ENCODE peak calls at places on chromosomes 5 and 9, in eight cellular contexts. I, B, Z, H, X, T, N and R are unnamed samples.

GRCh38 chr5:73370620-73371583 is 77.7 kb downstream of the FOXD1 start:
- DNase-seq in I (no peak), B (no peak), Z (no peak), H (no peak), X (no peak), T (peak; percentile 98), N (no peak), R (no peak)

GRCh38 chr5:132227235-132227484 is 493 bp downstream of the P4HA2 start:
- DNase-seq in I (no peak), B (no peak), Z (no peak), H (no peak), X (no peak), T (no peak), N (no peak), R (peak; percentile 77)

GRCh38 chr5:40603378-40603777 is 76.3 kb upstream of the PTGER4 start:
- DNase-seq in I (no peak), B (no peak), Z (no peak), H (no peak), X (no peak), T (peak; percentile 58), N (no peak), R (no peak)

GRCh38 chr9:98635374-98635773 is 73.4 kb downstream of the GABBR2 start:
- DNase-seq in I (no peak), B (no peak), Z (no peak), H (no peak), X (no peak), T (peak; percentile 62), N (no peak), R (no peak)

GRCh38 chr9:88593537-88594185 is 58.7 kb downstream of the NXNL2 start:
- DNase-seq in I (peak; percentile 30), B (peak; percentile 68), Z (peak; percentile 63), H (no peak), X (no peak), T (peak; percentile 74), N (peak; percentile 77), R (no peak)

GRCh38 chr5:152704286-152704685 is 299.2 kb upstream of the NMUR2 start:
- DNase-seq in I (no peak), B (no peak), Z (no peak), H (no peak), X (no peak), T (no peak), N (no peak), R (no peak)

GRCh38 chr5:93593476-93594060 is 10.5 kb downstream of the NR2F1 start:
- DNase-seq in I (no peak), B (no peak), Z (no peak), H (no peak), X (no peak), T (no peak), N (no peak), R (no peak)

GRCh38 chr5:119285070-119285916 is 70.5 kb upstream of the TNFAIP8 start:
- DNase-seq in I (no peak), B (no peak), Z (no peak), H (no peak), X (no peak), T (no peak), N (no peak), R (no peak)

GRCh38 chr5:52915176-52915875 is 73.8 kb upstream of the ITGA2 start:
- DNase-seq in I (peak; percentile 8), B (peak; percentile 38), Z (peak; percentile 70), H (no peak), X (no peak), T (peak; percentile 75), N (peak; percentile 59), R (no peak)

GRCh38 chr9:72365525-72366256 is 683 bp upstream of the ZFAND5 start:
- DNase-seq in I (peak; percentile 86), B (peak; percentile 90), Z (peak; percentile 61), H (peak; percentile 90), X (peak; percentile 69), T (peak; percentile 87), N (peak; percentile 88), R (peak; percentile 93)

GRCh38 chr5:97998946-97999345 is 774.5 kb upstream of the RGMB start:
- DNase-seq in I (no peak), B (no peak), Z (no peak), H (no peak), X (no peak), T (peak; percentile 47), N (no peak), R (no peak)

GRCh38 chr9:21153688-21154608 is 12.3 kb upstream of the IFNW1 start:
- DNase-seq in I (no peak), B (no peak), Z (peak; percentile 2), H (peak; percentile 38), X (no peak), T (peak; percentile 1), N (no peak), R (no peak)

GRCh38 chr5:170525450-170526211 is 21.8 kb downstream of the KCNIP1 start:
- DNase-seq in I (no peak), B (no peak), Z (no peak), H (no peak), X (no peak), T (no peak), N (no peak), R (no peak)

GRCh38 chr5:170636206-170636605 is 132.4 kb downstream of the KCNIP1 start:
- DNase-seq in I (no peak), B (no peak), Z (no peak), H (no peak), X (no peak), T (no peak), N (no peak), R (no peak)

GRCh38 chr5:178797546-178798105 is 62.1 kb upstream of the ZNF354B start:
- DNase-seq in I (no peak), B (no peak), Z (no peak), H (no peak), X (no peak), T (no peak), N (no peak), R (no peak)

GRCh38 chr5:98205691-98206461 is 567.6 kb upstream of the RGMB start:
- DNase-seq in I (no peak), B (no peak), Z (no peak), H (no peak), X (no peak), T (peak; percentile 43), N (no peak), R (no peak)

GRCh38 chr9:76996700-76997099 is 22.8 kb upstream of the FOXB2 start:
- DNase-seq in I (no peak), B (no peak), Z (no peak), H (no peak), X (peak; percentile 40), T (peak; percentile 21), N (peak; percentile 38), R (no peak)

DNA sequence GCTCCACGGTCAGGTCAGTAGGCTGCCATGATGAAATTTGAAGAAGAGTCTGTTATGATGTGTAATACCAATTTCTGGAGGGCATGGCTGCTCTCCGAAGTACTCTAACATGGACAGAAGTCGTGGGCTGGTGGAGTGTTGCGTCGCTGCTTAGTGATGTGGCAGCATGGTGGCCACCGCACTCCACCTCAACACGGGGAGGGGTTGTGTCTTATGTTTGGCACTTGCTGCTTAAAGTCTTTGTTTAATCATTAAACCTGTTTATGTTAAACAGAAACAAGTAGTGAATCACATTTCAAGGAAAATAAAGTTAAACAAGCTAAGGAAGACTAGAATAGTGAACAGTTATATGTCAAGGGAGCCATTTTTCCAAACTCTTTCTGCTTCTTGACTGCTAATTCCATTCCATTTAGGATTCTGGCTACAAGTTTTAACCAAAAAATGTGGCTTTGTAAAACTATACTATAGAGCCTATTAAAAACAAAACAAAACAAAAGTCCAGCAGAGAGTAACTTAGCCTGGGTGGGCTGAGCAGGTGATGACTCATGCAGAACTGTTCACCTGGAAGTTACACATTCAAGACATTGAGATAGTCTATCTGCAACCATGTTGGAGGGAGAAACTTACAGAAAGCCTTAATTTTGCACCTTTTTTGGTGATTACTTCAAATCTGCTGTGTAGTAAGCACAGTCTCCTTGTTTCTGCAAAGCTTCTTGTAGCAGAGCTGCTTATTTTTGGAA is 9.5 kb downstream of the HABP4 start:
- DNase-seq in I (no peak), B (no peak), Z (no peak), H (no peak), X (no peak), T (peak; percentile 17), N (no peak), R (no peak)
- H3K4me3 ChIP-seq in I (no peak overlapping the region), B (no peak overlapping the region), Z (no peak overlapping the region), H (no peak overlapping the region), X (no peak overlapping the region), T (no peak overlapping the region), N (no peak overlapping the region), R (no peak overlapping the region)

DNA sequence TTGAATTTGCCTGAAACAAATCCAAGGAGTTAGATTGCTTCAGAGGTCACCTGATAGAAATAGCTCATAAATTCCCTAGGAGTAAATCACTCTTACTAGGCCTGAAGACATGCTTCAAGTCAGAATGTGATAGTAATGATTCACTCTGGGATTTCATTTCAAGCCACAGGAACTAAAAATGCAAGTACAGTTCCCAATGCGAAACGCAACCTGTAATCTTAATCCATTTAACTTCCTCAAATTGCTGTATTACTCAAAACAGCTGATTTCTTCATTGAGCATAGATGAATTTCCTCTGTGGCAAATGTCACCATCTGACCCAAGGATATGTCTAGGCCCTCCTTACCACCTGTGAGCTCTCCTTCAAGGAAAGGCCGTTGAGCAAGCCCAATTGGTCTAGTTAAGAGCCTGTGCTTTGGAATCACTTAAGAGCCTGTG is 32.1 kb upstream of the IL6ST start:
- DNase-seq in I (no peak), B (no peak), Z (no peak), H (no peak), X (no peak), T (peak; percentile 94), N (no peak), R (no peak)
- H3K27ac ChIP-seq in I (no peak overlapping the region), B (no peak overlapping the region), Z (no peak overlapping the region), H (no peak overlapping the region), X (no peak overlapping the region), T (peak overlapping the region; percentile 56), N (no peak overlapping the region), R (no peak overlapping the region)

GRCh38 chr9:16271967-16272366 is 598.5 kb downstream of the BNC2 start:
- DNase-seq in I (no peak), B (no peak), Z (no peak), H (no peak), X (no peak), T (no peak), N (no peak), R (no peak)

GRCh38 chr9:16265671-16266070 is 604.8 kb downstream of the BNC2 start:
- DNase-seq in I (no peak), B (no peak), Z (no peak), H (no peak), X (no peak), T (peak; percentile 31), N (no peak), R (no peak)

GRCh38 chr9:16268037-16269010 is 602.1 kb downstream of the BNC2 start:
- DNase-seq in I (no peak), B (no peak), Z (no peak), H (no peak), X (no peak), T (no peak), N (no peak), R (no peak)

GRCh38 chr9:16266648-16267276 is 603.7 kb downstream of the BNC2 start:
- DNase-seq in I (no peak), B (no peak), Z (no peak), H (no peak), X (no peak), T (no peak), N (no peak), R (no peak)

GRCh38 chr9:16267336-16268036 is 603.0 kb downstream of the BNC2 start:
- DNase-seq in I (no peak), B (no peak), Z (no peak), H (no peak), X (no peak), T (peak; percentile 57), N (no peak), R (no peak)
- H3K4me3 ChIP-seq in I (peak overlapping the region; percentile 31), B (no peak overlapping the region), Z (no peak overlapping the region), H (peak overlapping the region; percentile 50), X (no peak overlapping the region), T (peak overlapping the region; percentile 33), N (no peak overlapping the region), R (peak overlapping the region; percentile 19)

GRCh38 chr5:139681112-139681458 is 32.9 kb downstream of the CXXC5 start:
- DNase-seq in I (no peak), B (no peak), Z (no peak), H (no peak), X (no peak), T (no peak), N (no peak), R (no peak)
- H3K27ac ChIP-seq in I (no peak overlapping the region), B (no peak overlapping the region), Z (no peak overlapping the region), H (no peak overlapping the region), X (peak overlapping the region; percentile 89), T (no peak overlapping the region), N (no peak overlapping the region), R (no peak overlapping the region)